ENCODE peak calls at places on chromosome 14, in eight cellular contexts. One of them, this sample, is unnamed.

GRCh38 chr14:88559852-88560251 is 3.0 kb upstream of the ZC3H14 start:
- DNase-seq in K562: no peak
- DNase-seq in HepG2: peak; percentile 53
- DNase-seq in Panc1: no peak
- DNase-seq in HCT116: no peak
- DNase-seq in GM23338: peak; percentile 43
- DNase-seq in A549: peak; percentile 74
- DNase-seq in SK-N-SH: peak; percentile 41
- DNase-seq in this sample: no peak

GRCh38 chr14:96105089-96105920 is 66.1 kb downstream of the C14orf132 start:
- DNase-seq in Panc1: no peak
- DNase-seq in HepG2: no peak
- DNase-seq in HCT116: no peak
- DNase-seq in K562: no peak
- DNase-seq in A549: no peak
- DNase-seq in SK-N-SH: no peak
- DNase-seq in GM23338: no peak
- DNase-seq in this sample: no peak

GRCh38 chr14:59213368-59214315 is 25.2 kb downstream of the DAAM1 start:
- DNase-seq in HepG2: peak; percentile 81
- DNase-seq in HCT116: no peak
- DNase-seq in K562: no peak
- DNase-seq in SK-N-SH: no peak
- DNase-seq in GM23338: peak; percentile 23
- DNase-seq in Panc1: no peak
- DNase-seq in A549: no peak
- DNase-seq in this sample: no peak

GRCh38 chr14:72049462-72049861 is 117.2 kb downstream of the RGS6 start:
- DNase-seq in HCT116: peak; percentile 3
- DNase-seq in Panc1: no peak
- DNase-seq in SK-N-SH: no peak
- DNase-seq in HepG2: no peak
- DNase-seq in GM23338: no peak
- DNase-seq in A549: no peak
- DNase-seq in K562: no peak
- DNase-seq in this sample: no peak

GRCh38 chr14:55005071-55005470 is 21.8 kb downstream of the WDHD1 start:
- DNase-seq in GM23338: no peak
- DNase-seq in HCT116: no peak
- DNase-seq in A549: no peak
- DNase-seq in SK-N-SH: no peak
- DNase-seq in HepG2: no peak
- DNase-seq in Panc1: no peak
- DNase-seq in K562: no peak
- DNase-seq in this sample: no peak

GRCh38 chr14:21039585-21040369 is 2.4 kb upstream of the RNASE7 start:
- DNase-seq in HepG2: peak; percentile 85
- DNase-seq in Panc1: no peak
- DNase-seq in SK-N-SH: peak; percentile 56
- DNase-seq in GM23338: peak; percentile 90
- DNase-seq in K562: no peak
- DNase-seq in A549: peak; percentile 63
- DNase-seq in HCT116: peak; percentile 41
- DNase-seq in this sample: peak; percentile 53

GRCh38 chr14:102591372-102591943 is 991 bp upstream of the RCOR1 start:
- DNase-seq in GM23338: peak; percentile 68
- DNase-seq in HepG2: no peak
- DNase-seq in K562: no peak
- DNase-seq in HCT116: no peak
- DNase-seq in Panc1: no peak
- DNase-seq in A549: peak; percentile 40
- DNase-seq in SK-N-SH: peak; percentile 67
- DNase-seq in this sample: no peak

GRCh38 chr14:101228949-101229541 is 325.5 kb upstream of the RTL1 start:
- DNase-seq in A549: peak; percentile 58
- DNase-seq in HCT116: no peak
- DNase-seq in HepG2: no peak
- DNase-seq in Panc1: no peak
- DNase-seq in SK-N-SH: peak; percentile 71
- DNase-seq in K562: no peak
- DNase-seq in GM23338: no peak
- DNase-seq in this sample: no peak

GRCh38 chr14:95460647-95461478 is 55.6 kb downstream of the SYNE3 start:
- DNase-seq in HCT116: peak; percentile 37
- DNase-seq in GM23338: peak; percentile 24
- DNase-seq in A549: peak; percentile 39
- DNase-seq in SK-N-SH: no peak
- DNase-seq in HepG2: no peak
- DNase-seq in K562: no peak
- DNase-seq in Panc1: no peak
- DNase-seq in this sample: no peak

GRCh38 chr14:104580961-104581360 is 1.4 kb downstream of the C14orf180 start:
- DNase-seq in K562: no peak
- DNase-seq in HCT116: no peak
- DNase-seq in A549: no peak
- DNase-seq in Panc1: no peak
- DNase-seq in HepG2: no peak
- DNase-seq in GM23338: no peak
- DNase-seq in SK-N-SH: peak; percentile 83
- DNase-seq in this sample: no peak
- H3K4me3 ChIP-seq in K562: no peak overlapping the region
- H3K4me3 ChIP-seq in HCT116: no peak overlapping the region
- H3K4me3 ChIP-seq in A549: no peak overlapping the region
- H3K4me3 ChIP-seq in Panc1: no peak overlapping the region
- H3K4me3 ChIP-seq in HepG2: no peak overlapping the region
- H3K4me3 ChIP-seq in GM23338: no peak overlapping the region
- H3K4me3 ChIP-seq in SK-N-SH: no peak overlapping the region
- H3K4me3 ChIP-seq in this sample: no peak overlapping the region

GRCh38 chr14:52546318-52546670 is 6.0 kb downstream of the TXNDC16 start:
- DNase-seq in HepG2: no peak
- DNase-seq in HCT116: no peak
- DNase-seq in SK-N-SH: no peak
- DNase-seq in A549: no peak
- DNase-seq in K562: no peak
- DNase-seq in GM23338: no peak
- DNase-seq in Panc1: no peak
- DNase-seq in this sample: no peak

GRCh38 chr14:52550661-52551060 is 1.6 kb downstream of the TXNDC16 start:
- DNase-seq in K562: no peak
- DNase-seq in Panc1: no peak
- DNase-seq in GM23338: no peak
- DNase-seq in SK-N-SH: no peak
- DNase-seq in A549: no peak
- DNase-seq in HCT116: no peak
- DNase-seq in HepG2: no peak
- DNase-seq in this sample: no peak

GRCh38 chr14:52547027-52547426 is 5.3 kb downstream of the TXNDC16 start:
- DNase-seq in HCT116: no peak
- DNase-seq in GM23338: no peak
- DNase-seq in Panc1: no peak
- DNase-seq in A549: no peak
- DNase-seq in K562: no peak
- DNase-seq in SK-N-SH: no peak
- DNase-seq in HepG2: no peak
- DNase-seq in this sample: no peak

GRCh38 chr14:52547526-52547925 is 4.8 kb downstream of the TXNDC16 start:
- DNase-seq in GM23338: peak; percentile 23
- DNase-seq in K562: peak; percentile 7
- DNase-seq in SK-N-SH: peak; percentile 8
- DNase-seq in HCT116: no peak
- DNase-seq in Panc1: no peak
- DNase-seq in HepG2: no peak
- DNase-seq in A549: no peak
- DNase-seq in this sample: no peak

DNA sequence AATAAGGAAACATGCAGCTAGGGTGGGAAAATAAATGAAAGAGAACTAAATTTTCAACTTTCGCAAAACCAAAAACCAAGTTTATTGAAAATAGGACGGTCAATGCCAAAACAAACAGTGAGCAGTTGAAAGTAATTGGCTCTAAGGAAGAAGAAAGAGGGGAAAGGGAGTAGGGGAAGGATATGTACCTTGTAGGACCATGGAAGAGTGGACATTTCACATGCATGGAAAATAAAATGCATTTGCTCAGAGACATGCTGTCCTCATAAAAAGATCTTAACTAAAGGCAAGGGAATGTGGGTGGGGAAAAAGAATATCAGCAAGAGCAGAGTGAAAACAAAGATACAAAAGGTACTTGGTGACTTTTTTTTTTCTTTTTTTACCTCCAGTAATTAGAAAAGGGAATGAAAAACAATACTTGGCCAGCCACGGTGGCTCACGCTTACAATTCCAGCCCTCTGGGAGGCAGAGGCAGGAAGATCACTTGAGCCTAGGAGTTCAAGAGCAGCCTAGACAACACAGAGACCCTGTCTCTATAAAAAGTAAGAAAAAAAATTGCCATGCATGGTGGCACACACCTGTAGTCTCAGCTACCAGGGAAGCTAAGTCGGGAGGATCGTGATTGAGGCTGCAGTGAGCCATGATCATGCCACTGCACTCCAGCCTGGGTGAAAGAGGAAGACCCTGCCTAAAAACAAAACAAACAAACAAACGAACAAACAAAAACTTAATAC is 6.6 kb downstream of the TXNDC16 start:
- DNase-seq in GM23338: no peak
- DNase-seq in SK-N-SH: no peak
- DNase-seq in HepG2: no peak
- DNase-seq in A549: no peak
- DNase-seq in K562: no peak
- DNase-seq in HCT116: no peak
- DNase-seq in Panc1: no peak
- DNase-seq in this sample: no peak
- TF ChIP-seq REST in GM23338: no peak
- TF ChIP-seq REST in SK-N-SH: no peak
- TF ChIP-seq REST in HepG2: no peak
- TF ChIP-seq REST in A549: no peak
- TF ChIP-seq REST in K562: no peak
- TF ChIP-seq REST in HCT116: no peak
- TF ChIP-seq REST in Panc1: no peak
- TF ChIP-seq REST in this sample: no peak

DNA sequence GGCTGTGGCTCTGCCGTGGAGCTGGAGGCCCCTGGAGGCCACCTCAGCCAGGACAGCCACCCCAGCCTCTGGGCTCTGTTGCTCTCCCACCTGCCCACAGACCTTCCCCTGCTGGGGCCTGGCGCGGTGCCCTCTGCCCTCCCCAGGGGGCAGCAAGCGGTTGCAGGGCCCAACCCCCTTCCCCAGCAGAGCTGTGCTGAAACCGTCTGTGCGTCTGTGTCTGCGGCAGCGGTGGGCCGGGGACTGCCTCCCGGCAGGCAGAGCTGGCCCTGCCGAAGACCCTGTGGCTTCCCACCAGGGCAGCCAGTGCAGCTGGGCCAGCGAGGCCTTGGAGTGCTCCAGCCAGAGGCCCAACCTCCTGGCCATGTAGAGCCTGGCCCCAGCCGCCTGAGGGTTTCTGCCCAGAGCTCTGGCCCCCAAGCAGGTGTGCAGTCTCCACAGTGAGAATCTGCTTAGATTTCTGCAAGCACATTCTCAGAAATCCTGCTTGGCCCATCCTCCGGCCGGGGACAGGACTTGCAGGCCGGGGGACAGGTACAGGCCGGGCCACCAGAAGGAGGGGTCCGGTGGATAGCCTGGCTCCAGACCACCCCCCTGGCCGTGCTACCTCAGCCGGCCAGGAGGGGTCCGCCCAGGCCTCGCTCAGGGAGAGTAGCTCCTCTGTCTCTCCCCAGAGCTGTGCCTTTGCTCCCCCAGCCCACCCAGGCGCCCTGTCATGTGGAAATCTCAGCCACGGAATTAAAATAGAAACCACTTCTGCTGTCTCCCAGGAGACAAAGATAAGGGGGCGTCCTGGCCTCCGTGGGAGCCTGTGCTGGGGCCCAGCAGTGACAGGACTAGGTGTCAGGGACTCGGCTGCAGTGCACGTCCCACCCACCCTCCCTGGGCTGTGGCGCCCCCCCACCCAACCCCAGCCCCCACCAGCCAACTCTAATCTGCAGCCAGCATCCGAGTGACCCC is 3.5 kb upstream of the CRIP2 start:
- DNase-seq in HCT116: no peak
- DNase-seq in K562: peak; percentile 22
- DNase-seq in Panc1: no peak
- DNase-seq in HepG2: no peak
- DNase-seq in GM23338: peak; percentile 72
- DNase-seq in A549: no peak
- DNase-seq in SK-N-SH: peak; percentile 83
- DNase-seq in this sample: no peak
- TF ChIP-seq CTCF in HCT116: peak; percentile 28
- TF ChIP-seq CTCF in K562: no peak
- TF ChIP-seq CTCF in Panc1: no peak
- TF ChIP-seq CTCF in HepG2: no peak
- TF ChIP-seq CTCF in GM23338: peak; percentile 38
- TF ChIP-seq CTCF in A549: no peak
- TF ChIP-seq CTCF in SK-N-SH: peak; percentile 27
- TF ChIP-seq CTCF in this sample: no peak

DNA sequence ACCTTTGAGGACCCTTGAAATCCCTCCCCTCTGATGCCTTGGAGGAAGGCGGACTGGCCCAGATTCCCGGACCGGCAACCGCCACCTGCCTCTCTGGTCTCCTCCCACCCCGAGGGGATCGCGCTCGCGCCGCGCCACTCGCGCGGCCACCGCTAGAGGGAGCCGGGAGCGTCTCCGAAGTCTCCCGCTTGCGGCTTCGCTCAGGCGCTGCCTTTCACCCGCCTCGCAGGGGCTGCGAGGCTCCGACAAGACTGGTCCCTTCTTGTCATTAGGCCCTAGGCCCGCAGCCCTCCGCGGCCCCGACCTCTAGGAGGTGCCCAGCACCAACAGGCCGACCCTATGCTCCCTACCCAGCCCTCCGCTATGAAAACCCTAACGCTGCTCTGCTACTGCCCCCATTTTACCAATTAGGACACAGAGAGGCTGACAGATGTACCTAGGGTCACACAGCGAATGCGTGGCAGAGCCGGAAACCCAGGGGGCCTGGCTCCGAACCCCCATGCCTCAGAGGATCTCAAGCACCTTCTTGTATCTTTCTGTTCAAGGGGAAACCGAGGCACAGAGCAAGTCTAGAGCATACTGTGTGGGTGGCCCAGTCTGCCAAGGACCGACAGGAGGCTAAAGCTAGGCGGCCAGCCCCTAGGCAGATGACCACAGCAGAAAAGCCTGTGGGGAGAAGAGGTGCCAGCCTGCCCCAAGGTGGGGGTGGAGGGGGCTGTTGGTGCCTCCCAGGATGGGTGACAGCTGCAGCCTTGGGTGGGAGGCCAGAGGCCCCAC is 21.4 kb upstream of the VSX2 start:
- DNase-seq in GM23338: peak; percentile 91
- DNase-seq in A549: peak; percentile 69
- DNase-seq in HCT116: peak; percentile 47
- DNase-seq in Panc1: peak; percentile 28
- DNase-seq in K562: peak; percentile 83
- DNase-seq in HepG2: peak; percentile 28
- DNase-seq in SK-N-SH: peak; percentile 94
- DNase-seq in this sample: peak; percentile 20
- H3K4me3 ChIP-seq in GM23338: peak overlapping the region; percentile 36
- H3K4me3 ChIP-seq in A549: peak overlapping the region; percentile 36
- H3K4me3 ChIP-seq in HCT116: peak overlapping the region; percentile 53
- H3K4me3 ChIP-seq in Panc1: peak overlapping the region; percentile 32
- H3K4me3 ChIP-seq in K562: peak overlapping the region; percentile 10
- H3K4me3 ChIP-seq in HepG2: no peak overlapping the region
- H3K4me3 ChIP-seq in SK-N-SH: peak overlapping the region; percentile 49
- H3K4me3 ChIP-seq in this sample: no peak overlapping the region

This sample was measured in HL-60.